ENCODE peak calls at places on chromosome 7, in seven cellular contexts. One of them, this sample, is unnamed. For H3K36me3, the result is how much of the 10 kb centered on the place peaks cover.

GRCh38 chr7:127588697-127589482 is 679 bp downstream of the ARF5 start:
- DNase-seq in heart left ventricle: peak
- DNase-seq in transverse colon: peak
- DNase-seq in tibial nerve: peak
- DNase-seq in IMR-90: peak
- DNase-seq in fibroblast of lung: peak
- DNase-seq in aorta: peak
- DNase-seq in this sample: no peak

GRCh38 chr7:131774419-131775220 is 218.2 kb upstream of the PODXL start:
- DNase-seq in IMR-90: no peak
- DNase-seq in tibial nerve: no peak
- DNase-seq in aorta: no peak
- DNase-seq in heart left ventricle: no peak
- DNase-seq in transverse colon: no peak
- DNase-seq in fibroblast of lung: no peak
- DNase-seq in this sample: no peak

GRCh38 chr7:88328787-88329186 is 22.1 kb upstream of the STEAP4 start:
- DNase-seq in heart left ventricle: no peak
- DNase-seq in aorta: no peak
- DNase-seq in IMR-90: no peak
- DNase-seq in transverse colon: no peak
- DNase-seq in tibial nerve: no peak
- DNase-seq in fibroblast of lung: no peak
- DNase-seq in this sample: no peak

GRCh38 chr7:150341263-150342118 is at the start of gene RARRES2:
- DNase-seq in tibial nerve: no peak
- DNase-seq in IMR-90: no peak
- DNase-seq in transverse colon: peak
- DNase-seq in aorta: peak
- DNase-seq in heart left ventricle: peak
- DNase-seq in fibroblast of lung: peak
- DNase-seq in this sample: no peak

GRCh38 chr7:50818324-50818723 is 35.6 kb upstream of the GRB10 start:
- DNase-seq in transverse colon: no peak
- DNase-seq in IMR-90: no peak
- DNase-seq in aorta: no peak
- DNase-seq in heart left ventricle: peak
- DNase-seq in tibial nerve: no peak
- DNase-seq in fibroblast of lung: no peak
- DNase-seq in this sample: no peak

GRCh38 chr7:22629056-22629455 is 97.9 kb upstream of the IL6 start:
- DNase-seq in transverse colon: no peak
- DNase-seq in tibial nerve: no peak
- DNase-seq in IMR-90: no peak
- DNase-seq in aorta: no peak
- DNase-seq in heart left ventricle: no peak
- DNase-seq in fibroblast of lung: no peak
- DNase-seq in this sample: no peak

GRCh38 chr7:1357601-1358271 is 101.5 kb downstream of the MICALL2 start:
- DNase-seq in tibial nerve: no peak
- DNase-seq in heart left ventricle: no peak
- DNase-seq in transverse colon: no peak
- DNase-seq in aorta: peak
- DNase-seq in fibroblast of lung: no peak
- DNase-seq in IMR-90: no peak
- DNase-seq in this sample: no peak

GRCh38 chr7:41053830-41054229 is 649.1 kb downstream of the INHBA start:
- DNase-seq in tibial nerve: no peak
- DNase-seq in transverse colon: no peak
- DNase-seq in aorta: no peak
- DNase-seq in fibroblast of lung: peak
- DNase-seq in heart left ventricle: no peak
- DNase-seq in IMR-90: peak
- DNase-seq in this sample: no peak

GRCh38 chr7:105402221-105403095 is 13.7 kb upstream of the SRPK2 start:
- DNase-seq in tibial nerve: no peak
- DNase-seq in IMR-90: peak
- DNase-seq in aorta: no peak
- DNase-seq in transverse colon: no peak
- DNase-seq in heart left ventricle: no peak
- DNase-seq in fibroblast of lung: peak
- DNase-seq in this sample: no peak

GRCh38 chr7:80078159-80078731 is 56.4 kb upstream of the GNAI1 start:
- DNase-seq in tibial nerve: no peak
- DNase-seq in heart left ventricle: no peak
- DNase-seq in IMR-90: peak
- DNase-seq in fibroblast of lung: peak
- DNase-seq in aorta: no peak
- DNase-seq in transverse colon: no peak
- DNase-seq in this sample: no peak

GRCh38 chr7:48087349-48087748 is 1.7 kb upstream of the UPP1 start:
- DNase-seq in aorta: no peak
- DNase-seq in transverse colon: no peak
- DNase-seq in IMR-90: peak
- DNase-seq in fibroblast of lung: peak
- DNase-seq in heart left ventricle: no peak
- DNase-seq in tibial nerve: no peak
- DNase-seq in this sample: no peak

GRCh38 chr7:8817448-8818036 is 384.1 kb downstream of the NXPH1 start:
- DNase-seq in IMR-90: no peak
- DNase-seq in heart left ventricle: no peak
- DNase-seq in aorta: no peak
- DNase-seq in fibroblast of lung: no peak
- DNase-seq in tibial nerve: no peak
- DNase-seq in transverse colon: peak
- DNase-seq in this sample: no peak

GRCh38 chr7:41755100-41755499 is 52.2 kb upstream of the INHBA start:
- DNase-seq in fibroblast of lung: peak
- DNase-seq in heart left ventricle: no peak
- DNase-seq in transverse colon: no peak
- DNase-seq in IMR-90: no peak
- DNase-seq in tibial nerve: no peak
- DNase-seq in aorta: no peak
- DNase-seq in this sample: peak

GRCh38 chr7:117112640-117113039 is 159.3 kb downstream of the ST7 start:
- DNase-seq in transverse colon: no peak
- DNase-seq in IMR-90: no peak
- DNase-seq in fibroblast of lung: no peak
- DNase-seq in aorta: no peak
- DNase-seq in heart left ventricle: no peak
- DNase-seq in tibial nerve: no peak
- DNase-seq in this sample: no peak

GRCh38 chr7:2100278-2101205 is 132.2 kb downstream of the MAD1L1 start:
- DNase-seq in aorta: no peak
- DNase-seq in fibroblast of lung: no peak
- DNase-seq in heart left ventricle: peak
- DNase-seq in tibial nerve: no peak
- DNase-seq in IMR-90: no peak
- DNase-seq in transverse colon: no peak
- DNase-seq in this sample: peak

GRCh38 chr7:5657901-5658300 is 123.6 kb downstream of the RNF216 start:
- DNase-seq in fibroblast of lung: no peak
- DNase-seq in aorta: no peak
- DNase-seq in heart left ventricle: no peak
- DNase-seq in IMR-90: peak
- DNase-seq in tibial nerve: no peak
- DNase-seq in transverse colon: no peak
- DNase-seq in this sample: no peak

GRCh38 chr7:80671744-80672143 is 33.3 kb downstream of the CD36 start:
- DNase-seq in IMR-90: no peak
- DNase-seq in transverse colon: no peak
- DNase-seq in tibial nerve: no peak
- DNase-seq in fibroblast of lung: no peak
- DNase-seq in aorta: no peak
- DNase-seq in heart left ventricle: no peak
- DNase-seq in this sample: no peak

GRCh38 chr7:116572036-116572435 is 47.2 kb downstream of the CAV1 start:
- DNase-seq in IMR-90: no peak
- DNase-seq in fibroblast of lung: no peak
- DNase-seq in transverse colon: no peak
- DNase-seq in aorta: no peak
- DNase-seq in heart left ventricle: no peak
- DNase-seq in tibial nerve: no peak
- DNase-seq in this sample: no peak

GRCh38 chr7:109637428-109637827 is 1067.8 kb downstream of the DNAJB9 start:
- DNase-seq in aorta: no peak
- DNase-seq in heart left ventricle: no peak
- DNase-seq in fibroblast of lung: no peak
- DNase-seq in transverse colon: no peak
- DNase-seq in IMR-90: no peak
- DNase-seq in tibial nerve: no peak
- DNase-seq in this sample: no peak

GRCh38 chr7:4747746-4748145 is 27.7 kb upstream of the AP5Z1 start:
- DNase-seq in fibroblast of lung: no peak
- DNase-seq in aorta: no peak
- DNase-seq in transverse colon: no peak
- DNase-seq in heart left ventricle: no peak
- DNase-seq in IMR-90: no peak
- DNase-seq in tibial nerve: no peak
- DNase-seq in this sample: no peak

GRCh38 chr7:134446923-134447322 is 12.0 kb downstream of the AKR1B1 start:
- DNase-seq in tibial nerve: no peak
- DNase-seq in IMR-90: no peak
- DNase-seq in fibroblast of lung: no peak
- DNase-seq in transverse colon: no peak
- DNase-seq in heart left ventricle: no peak
- DNase-seq in aorta: no peak
- DNase-seq in this sample: no peak
- H3K36me3 ChIP-seq in tibial nerve: under half
- H3K36me3 ChIP-seq in IMR-90: half or more
- H3K36me3 ChIP-seq in fibroblast of lung: under half
- H3K36me3 ChIP-seq in transverse colon: under half
- H3K36me3 ChIP-seq in heart left ventricle: half or more
- H3K36me3 ChIP-seq in aorta: under half
- H3K36me3 ChIP-seq in this sample: under half

GRCh38 chr7:93146465-93147127 is 1.6 kb downstream of the SAMD9L start:
- DNase-seq in aorta: no peak
- DNase-seq in tibial nerve: no peak
- DNase-seq in fibroblast of lung: no peak
- DNase-seq in transverse colon: no peak
- DNase-seq in IMR-90: no peak
- DNase-seq in heart left ventricle: no peak
- DNase-seq in this sample: no peak
- H3K4me3 ChIP-seq in aorta: peak
- H3K4me3 ChIP-seq in tibial nerve: peak
- H3K4me3 ChIP-seq in fibroblast of lung: peak
- H3K4me3 ChIP-seq in transverse colon: peak
- H3K4me3 ChIP-seq in IMR-90: peak
- H3K4me3 ChIP-seq in heart left ventricle: peak
- H3K4me3 ChIP-seq in this sample: peak

GRCh38 chr7:157176771-157177170 is 38.0 kb downstream of the UBE3C start:
- DNase-seq in transverse colon: no peak
- DNase-seq in fibroblast of lung: no peak
- DNase-seq in tibial nerve: no peak
- DNase-seq in aorta: no peak
- DNase-seq in heart left ventricle: no peak
- DNase-seq in IMR-90: no peak
- DNase-seq in this sample: no peak

GRCh38 chr7:157177997-157178396 is 39.3 kb downstream of the UBE3C start:
- DNase-seq in tibial nerve: no peak
- DNase-seq in IMR-90: no peak
- DNase-seq in fibroblast of lung: no peak
- DNase-seq in heart left ventricle: no peak
- DNase-seq in aorta: no peak
- DNase-seq in transverse colon: no peak
- DNase-seq in this sample: no peak

DNA sequence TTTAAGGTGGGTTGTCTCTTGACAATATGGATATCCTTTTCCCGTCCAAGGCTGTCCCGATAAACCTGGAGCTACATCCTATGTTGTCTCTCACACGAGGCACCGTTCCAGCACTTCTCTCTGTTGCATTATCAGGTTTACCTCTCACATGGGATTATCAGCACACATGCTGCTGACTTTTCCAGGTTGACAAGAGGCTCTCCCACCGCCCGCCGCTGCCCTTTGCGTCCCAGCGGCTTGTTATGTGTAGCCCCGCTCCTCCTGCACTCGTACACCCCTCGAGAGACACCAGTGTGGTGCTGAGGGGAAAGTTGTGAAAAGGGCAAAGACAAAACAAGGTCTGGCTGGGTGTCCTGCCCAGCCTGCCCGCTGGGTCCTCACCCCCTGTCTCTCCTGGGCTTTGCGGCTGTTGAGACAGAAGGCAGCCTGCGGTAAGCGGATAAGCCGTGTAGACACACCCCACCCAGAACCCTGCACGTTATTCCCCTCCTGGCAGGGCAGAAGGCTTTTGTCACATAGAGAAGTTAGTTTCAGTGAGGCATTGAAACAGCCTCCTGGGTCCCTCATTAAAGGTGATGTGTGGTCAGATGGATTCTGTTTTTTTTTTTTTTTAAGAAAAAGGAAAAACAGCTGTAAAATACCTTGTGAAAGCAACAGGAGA is 38.7 kb downstream of the UBE3C start:
- DNase-seq in transverse colon: no peak
- DNase-seq in aorta: no peak
- DNase-seq in fibroblast of lung: no peak
- DNase-seq in IMR-90: no peak
- DNase-seq in heart left ventricle: no peak
- DNase-seq in tibial nerve: no peak
- DNase-seq in this sample: no peak
- H3K36me3 ChIP-seq in transverse colon: under half
- H3K36me3 ChIP-seq in aorta: under half
- H3K36me3 ChIP-seq in fibroblast of lung: under half
- H3K36me3 ChIP-seq in IMR-90: under half
- H3K36me3 ChIP-seq in heart left ventricle: half or more
- H3K36me3 ChIP-seq in tibial nerve: under half
- H3K36me3 ChIP-seq in this sample: half or more

GRCh38 chr7:130141161-130141857 is 63.9 kb downstream of the TMEM209 start:
- DNase-seq in transverse colon: peak
- DNase-seq in IMR-90: peak
- DNase-seq in tibial nerve: peak
- DNase-seq in fibroblast of lung: peak
- DNase-seq in aorta: peak
- DNase-seq in heart left ventricle: peak
- DNase-seq in this sample: peak

GRCh38 chr7:130141858-130142653 is 63.1 kb downstream of the TMEM209 start:
- DNase-seq in fibroblast of lung: no peak
- DNase-seq in IMR-90: no peak
- DNase-seq in transverse colon: no peak
- DNase-seq in heart left ventricle: no peak
- DNase-seq in tibial nerve: no peak
- DNase-seq in aorta: no peak
- DNase-seq in this sample: no peak

GRCh38 chr7:130139193-130139950 is 65.8 kb downstream of the TMEM209 start:
- DNase-seq in tibial nerve: no peak
- DNase-seq in fibroblast of lung: no peak
- DNase-seq in aorta: no peak
- DNase-seq in heart left ventricle: no peak
- DNase-seq in transverse colon: no peak
- DNase-seq in IMR-90: no peak
- DNase-seq in this sample: no peak

GRCh38 chr7:130142654-130143333 is 62.4 kb downstream of the TMEM209 start:
- DNase-seq in IMR-90: no peak
- DNase-seq in heart left ventricle: no peak
- DNase-seq in transverse colon: no peak
- DNase-seq in aorta: no peak
- DNase-seq in tibial nerve: no peak
- DNase-seq in fibroblast of lung: no peak
- DNase-seq in this sample: no peak

GRCh38 chr7:130140551-130141160 is 64.5 kb downstream of the TMEM209 start:
- DNase-seq in fibroblast of lung: no peak
- DNase-seq in IMR-90: no peak
- DNase-seq in aorta: no peak
- DNase-seq in heart left ventricle: no peak
- DNase-seq in transverse colon: no peak
- DNase-seq in tibial nerve: no peak
- DNase-seq in this sample: no peak
- H3K4me3 ChIP-seq in fibroblast of lung: no peak
- H3K4me3 ChIP-seq in IMR-90: no peak
- H3K4me3 ChIP-seq in aorta: no peak
- H3K4me3 ChIP-seq in heart left ventricle: peak
- H3K4me3 ChIP-seq in transverse colon: peak
- H3K4me3 ChIP-seq in tibial nerve: peak
- H3K4me3 ChIP-seq in this sample: peak

This sample was measured in naive thymus-derived CD4-positive, alpha-beta T cell.